ENCODE peak calls at places on chromosome 2, in ten cellular contexts. W is body of pancreas; U is KBM-7; B is naive B cell; L is activated CD8-positive, alpha-beta memory T cell treated with anti-CD3 and anti-CD28 coated beads, Interleukin-2, amount 50 U/mL, for 48 hours; X is heart left ventricle; E is ascending aorta; F is astrocyte of the spinal cord; J is lung microvascular endothelial cell; O is esophagus squamous epithelium. D is an unnamed sample.
A peak's percentile ranks its signal among the peaks of the same experiment; 100 is the strongest.

GRCh38 chr2:111662039-111662740 is 221.8 kb downstream of the ANAPC1 start:
- DNase-seq in J (peak; percentile 44), B (no peak), U (no peak), L (no peak), W (no peak), E (no peak), X (no peak), F (peak; percentile 61), O (no peak), D (no peak)

GRCh38 chr2:195049372-195050031 is 607.5 kb upstream of the SLC39A10 start:
- DNase-seq in X (no peak), E (no peak), U (no peak), W (no peak), L (no peak), B (no peak), F (peak; percentile 57), O (no peak), J (no peak), D (no peak)

GRCh38 chr2:148984449-148984848 is 54.0 kb upstream of the LYPD6B start:
- DNase-seq in F (no peak), W (no peak), J (no peak), O (no peak), U (no peak), B (no peak), L (no peak), E (no peak), X (no peak), D (no peak)

GRCh38 chr2:230643576-230644291 is 68.9 kb upstream of the CAB39 start:
- DNase-seq in O (no peak), W (peak; percentile 13), U (peak; percentile 81), L (peak; percentile 73), B (no peak), F (no peak), E (peak; percentile 35), J (peak; percentile 39), X (peak; percentile 65), D (no peak)

GRCh38 chr2:239889641-239890055 is 135.5 kb downstream of the NDUFA10 start:
- DNase-seq in F (no peak), E (no peak), X (peak; percentile 51), L (peak; percentile 32), B (no peak), W (no peak), U (no peak), O (no peak), J (no peak), D (no peak)

GRCh38 chr2:199144546-199144945 is 313.2 kb downstream of the SATB2 start:
- DNase-seq in O (no peak), E (no peak), L (no peak), W (no peak), F (no peak), J (no peak), U (no peak), X (no peak), B (no peak), D (no peak)

GRCh38 chr2:44934521-44934961 is 7.0 kb upstream of the SIX3 start:
- DNase-seq in W (no peak), J (no peak), U (peak; percentile 74), B (no peak), X (no peak), O (no peak), F (no peak), E (no peak), L (no peak), D (no peak)

GRCh38 chr2:128321421-128321775 is 2.7 kb upstream of the HS6ST1 start:
- DNase-seq in E (no peak), W (peak; percentile 14), F (no peak), O (no peak), U (no peak), B (no peak), J (no peak), X (no peak), L (peak; percentile 53), D (no peak)

GRCh38 chr2:128414351-128414750 is 95.7 kb upstream of the HS6ST1 start:
- DNase-seq in O (no peak), E (no peak), W (no peak), F (no peak), X (no peak), L (peak; percentile 35), B (no peak), U (no peak), J (no peak), D (no peak)

D was measured in keratinocyte.